ENCODE peak calls at places on chromosomes 1 and 21, in six cellular contexts. D is MCF 10A, F is AG09309, B is nephron progenitor cell, N is tibial artery, E is stomach. G is an unnamed sample.

GRCh38 chr1:111272081-111272480 is 18.6 kb upstream of the CHIA start:
- DNase-seq in D (no peak), B (no peak), E (no peak), F (no peak), N (no peak), G (no peak)

GRCh38 chr1:57889686-57890360 is 466.0 kb upstream of the DAB1 start:
- DNase-seq in N (no peak), E (no peak), F (no peak), B (no peak), D (no peak), G (no peak)

GRCh38 chr1:225597926-225598575 is 54.9 kb downstream of the ENAH start:
- DNase-seq in D (peak; percentile 59), F (no peak), B (no peak), E (no peak), N (no peak), G (no peak)

GRCh38 chr1:229717774-229718173 is 91.7 kb downstream of the URB2 start:
- DNase-seq in D (no peak), F (no peak), N (no peak), E (no peak), B (no peak), G (peak; percentile 19)

GRCh38 chr1:215489771-215490566 is 77.1 kb upstream of the KCTD3 start:
- DNase-seq in D (no peak), E (no peak), F (peak; percentile 2), N (no peak), B (no peak), G (no peak)

GRCh38 chr1:108747898-108748297 is 1.4 kb downstream of the STXBP3 start:
- DNase-seq in F (no peak), B (no peak), D (no peak), E (no peak), N (no peak), G (no peak)

GRCh38 chr1:178451529-178451928 is 45.2 kb downstream of the CLEC20A start:
- DNase-seq in B (no peak), F (no peak), E (no peak), N (no peak), D (no peak), G (no peak)

GRCh38 chr1:150408800-150409199 is 44.9 kb downstream of the RPRD2 start:
- DNase-seq in E (no peak), D (no peak), F (no peak), B (no peak), N (no peak), G (no peak)

GRCh38 chr1:13764933-13765332 is 64.9 kb downstream of the PRDM2 start:
- DNase-seq in N (no peak), E (no peak), D (no peak), F (no peak), B (peak; percentile 12), G (no peak)
- TF ChIP-seq CTCF in N (no peak), E (no peak), D (no peak), F (no peak), B (no peak), G (no peak)

DNA sequence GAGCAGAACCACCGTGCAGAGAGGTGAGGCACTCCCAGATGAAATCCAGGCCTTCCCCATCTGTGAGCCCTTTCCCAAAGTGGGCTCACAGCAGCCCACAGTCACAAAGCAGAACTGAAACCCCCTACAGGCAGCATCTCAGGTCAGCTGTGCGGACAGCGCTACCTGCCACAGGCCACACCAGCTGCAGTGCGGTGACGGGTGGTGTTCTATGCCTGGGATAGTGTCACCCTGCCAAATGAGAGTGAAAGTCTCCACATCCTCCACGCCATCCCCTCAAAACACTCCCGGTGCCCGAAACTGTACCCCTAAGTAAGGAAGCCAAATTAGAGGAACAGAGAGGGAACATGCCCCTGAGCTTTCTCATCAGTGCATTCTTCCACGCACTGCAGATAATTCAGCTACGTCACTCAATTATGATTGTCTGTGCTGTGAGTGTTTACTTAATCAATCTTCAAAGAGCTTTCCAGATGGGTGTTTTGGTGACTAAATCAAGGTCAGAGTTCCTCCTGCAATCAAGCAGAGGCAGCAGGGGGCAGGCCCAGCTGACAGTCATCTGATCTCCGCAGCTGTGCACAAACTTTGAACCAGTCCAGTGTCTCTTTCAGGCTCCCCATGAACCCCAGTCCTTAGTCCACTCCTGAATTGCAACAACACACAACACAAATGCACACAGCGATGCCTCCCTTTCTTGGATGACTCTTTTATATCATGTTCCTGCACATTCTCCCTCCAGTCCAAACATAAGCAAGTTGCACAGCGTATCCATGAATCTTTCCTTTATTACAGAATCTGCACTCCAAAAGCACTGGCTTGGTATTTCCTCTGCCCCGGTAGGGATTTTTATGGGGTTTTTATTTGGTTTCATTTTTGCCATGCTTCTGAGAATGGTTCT is 150.0 kb downstream of the TOMM20 start:
- DNase-seq in E (peak; percentile 45), B (no peak), N (peak; percentile 64), D (peak; percentile 68), F (no peak), G (no peak)
- TF ChIP-seq CTCF in E (no peak), B (no peak), N (no peak), D (no peak), F (no peak), G (no peak)

GRCh38 chr1:8989821-8990220 is 36.4 kb downstream of the SLC2A7 start:
- DNase-seq in B (no peak), D (no peak), N (no peak), F (no peak), E (no peak), G (no peak)

GRCh38 chr1:8987881-8988617 is 38.2 kb downstream of the SLC2A7 start:
- DNase-seq in N (no peak), E (peak; percentile 59), B (peak; percentile 80), F (no peak), D (peak; percentile 59), G (no peak)

GRCh38 chr1:8988618-8988967 is 37.6 kb downstream of the SLC2A7 start:
- DNase-seq in N (no peak), B (no peak), F (no peak), D (no peak), E (no peak), G (no peak)

GRCh38 chr1:8989061-8989460 is 37.2 kb downstream of the SLC2A7 start:
- DNase-seq in N (no peak), B (no peak), F (no peak), D (no peak), E (no peak), G (no peak)

DNA sequence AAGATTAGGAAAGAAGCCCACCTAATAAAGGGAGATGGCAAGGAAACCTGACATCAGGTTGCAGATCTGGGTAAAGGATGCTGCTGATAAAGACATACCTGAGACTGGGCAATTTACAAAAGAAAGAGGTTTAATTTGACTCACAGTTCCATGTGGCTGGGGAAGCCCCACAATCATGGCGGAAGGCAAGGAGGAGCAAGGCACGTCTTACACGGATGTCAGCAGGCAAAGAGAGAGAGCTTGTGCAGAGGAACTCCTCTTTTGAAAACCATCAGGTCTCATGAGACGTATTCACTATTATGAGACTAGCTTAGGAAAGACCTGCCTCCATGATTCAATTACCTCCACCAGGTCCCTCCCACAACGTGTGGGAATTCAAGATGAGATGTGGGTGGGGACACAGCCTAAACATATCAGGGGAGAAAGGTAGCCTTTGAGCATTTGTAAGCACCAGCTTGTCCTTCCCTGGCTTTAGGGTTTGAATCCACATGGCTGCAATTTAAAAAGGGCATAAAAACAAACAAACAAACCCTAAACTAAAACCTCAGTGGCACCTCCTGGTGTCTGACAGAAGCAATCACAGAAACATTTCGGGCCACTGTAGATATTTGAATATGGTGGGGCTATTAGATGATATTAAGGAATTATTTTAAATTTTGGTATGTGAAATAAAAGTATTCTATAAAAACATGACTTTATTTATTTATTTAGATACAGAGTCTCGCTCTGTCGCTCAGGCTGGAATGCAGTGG is 33.1 kb downstream of the SLC2A7 start:
- DNase-seq in E (no peak), D (no peak), N (no peak), B (no peak), F (no peak), G (no peak)
- TF ChIP-seq CTCF in E (no peak), D (peak; percentile 14), N (no peak), B (no peak), F (no peak), G (no peak)

GRCh38 chr1:15409400-15410222 is at the start of gene EFHD2:
- DNase-seq in D (peak; percentile 76), N (peak; percentile 89), B (peak; percentile 86), E (peak; percentile 89), F (no peak), G (no peak)
- TF ChIP-seq CTCF in D (no peak), N (no peak), B (no peak), E (no peak), F (no peak), G (no peak)

DNA sequence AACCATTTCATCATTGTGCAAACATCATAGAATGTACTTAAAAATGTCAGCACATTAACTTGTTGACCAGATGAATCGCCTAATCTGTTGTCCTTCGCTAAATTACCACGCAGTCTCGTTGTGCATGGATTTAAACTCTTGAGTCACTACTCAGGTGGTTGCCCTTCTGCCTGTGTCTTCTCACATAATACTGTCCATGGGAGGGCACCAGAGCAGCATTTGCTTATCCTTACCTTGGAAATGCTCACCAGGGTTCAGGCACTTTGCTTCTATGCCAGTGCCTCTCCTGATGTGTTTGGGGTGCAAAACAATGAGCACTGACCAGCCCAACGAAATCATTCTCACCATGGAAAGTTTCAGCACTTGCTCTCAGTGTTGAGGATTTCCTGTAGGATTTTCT is 559.9 kb downstream of the RWDD3 start:
- DNase-seq in F (no peak), D (peak; percentile 19), B (peak; percentile 2), E (no peak), N (no peak), G (no peak)
- TF ChIP-seq CTCF in F (no peak), D (no peak), B (no peak), E (no peak), N (no peak), G (peak; percentile 60)

DNA sequence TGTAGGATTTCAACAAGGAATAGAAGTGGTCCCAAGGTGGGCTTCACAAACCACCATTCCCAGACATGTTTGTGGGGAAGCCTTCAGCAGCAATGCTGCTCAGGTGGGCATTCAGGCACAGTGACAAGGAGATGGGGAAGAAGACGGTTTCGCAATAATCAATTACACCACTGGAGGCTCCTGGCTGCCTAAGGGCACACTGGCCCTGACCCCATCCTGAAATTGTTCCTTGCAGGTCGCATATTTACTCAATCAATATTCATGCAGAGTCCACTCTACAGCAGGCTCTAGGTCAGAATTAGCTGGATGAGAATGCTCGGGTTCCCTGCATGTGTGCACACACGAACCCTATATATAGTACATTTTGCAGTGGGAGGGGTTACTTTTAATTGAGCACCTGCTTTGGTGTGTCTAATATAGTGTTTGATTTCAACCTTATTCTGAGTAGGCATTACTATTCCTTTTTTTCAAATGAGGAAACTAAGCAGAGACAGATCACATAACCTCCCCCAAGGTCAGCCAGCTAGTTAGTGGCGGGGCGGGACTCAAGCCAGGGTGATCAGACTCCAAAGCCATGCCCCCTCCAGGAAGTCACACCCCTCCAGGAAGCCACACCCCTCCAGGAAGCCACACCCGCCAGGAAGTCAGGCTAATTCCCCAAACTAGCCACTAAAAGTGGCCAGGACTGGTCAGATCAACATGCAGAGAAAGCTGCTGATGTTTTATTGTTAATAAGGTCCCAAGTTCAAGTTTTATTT is 106.5 kb downstream of the HLCS start:
- DNase-seq in E (peak; percentile 72), F (no peak), B (peak; percentile 52), D (peak; percentile 90), N (peak; percentile 70), G (peak; percentile 6)
- TF ChIP-seq CTCF in E (no peak), F (no peak), B (no peak), D (no peak), N (no peak), G (no peak)

GRCh38 chr1:2212542-2213491 is 15.3 kb upstream of the SKI start:
- DNase-seq in F (no peak), N (peak; percentile 95), B (peak; percentile 87), D (peak; percentile 89), E (peak; percentile 88), G (no peak)
- TF ChIP-seq CTCF in F (peak; percentile 45), N (peak; percentile 54), B (no peak), D (peak; percentile 13), E (no peak), G (no peak)

G was measured in LNCaP clone FGC.